ENCODE peak calls at places on chromosomes 12 and 14, in four cellular contexts. One of them, this sample, is unnamed.

GRCh38 chr14:77306406-77307098 is 14.1 kb downstream of the POMT2 start:
- DNase-seq in HCT116: no peak
- DNase-seq in HepG2: no peak
- DNase-seq in H1: no peak
- DNase-seq in this sample: no peak

GRCh38 chr14:93648440-93649168 is 139.7 kb downstream of the PRIMA1 start:
- DNase-seq in HCT116: peak; percentile 34
- DNase-seq in HepG2: peak; percentile 28
- DNase-seq in H1: no peak
- DNase-seq in this sample: no peak

GRCh38 chr14:72774141-72774540 is 119.8 kb downstream of the DPF3 start:
- DNase-seq in HCT116: no peak
- DNase-seq in HepG2: no peak
- DNase-seq in H1: no peak
- DNase-seq in this sample: no peak

GRCh38 chr12:55720071-55720564 is at the start of gene RDH5:
- DNase-seq in HCT116: no peak
- DNase-seq in HepG2: peak; percentile 83
- DNase-seq in H1: no peak
- DNase-seq in this sample: no peak

GRCh38 chr14:104512771-104513640 is 66.6 kb upstream of the C14orf180 start:
- DNase-seq in HCT116: no peak
- DNase-seq in HepG2: no peak
- DNase-seq in H1: peak; percentile 43
- DNase-seq in this sample: no peak

GRCh38 chr14:29810657-29811056 is 117.0 kb downstream of the PRKD1 start:
- DNase-seq in HCT116: no peak
- DNase-seq in HepG2: no peak
- DNase-seq in H1: no peak
- DNase-seq in this sample: no peak

GRCh38 chr12:89160716-89161123 is 191.6 kb downstream of the DUSP6 start:
- DNase-seq in HCT116: no peak
- DNase-seq in HepG2: no peak
- DNase-seq in H1: no peak
- DNase-seq in this sample: no peak

GRCh38 chr12:23099604-23100003 is 474.6 kb downstream of the ETNK1 start:
- DNase-seq in HCT116: no peak
- DNase-seq in HepG2: no peak
- DNase-seq in H1: no peak
- DNase-seq in this sample: no peak

GRCh38 chr14:65069874-65070709 is 32.2 kb downstream of the MAX start:
- DNase-seq in HCT116: no peak
- DNase-seq in HepG2: no peak
- DNase-seq in H1: no peak
- DNase-seq in this sample: no peak

GRCh38 chr12:122060069-122060468 is 18.5 kb upstream of the MLXIP start:
- DNase-seq in HCT116: no peak
- DNase-seq in HepG2: no peak
- DNase-seq in H1: no peak
- DNase-seq in this sample: no peak

GRCh38 chr12:125193376-125193775 is 128.1 kb downstream of the AACS start:
- DNase-seq in HCT116: no peak
- DNase-seq in HepG2: no peak
- DNase-seq in H1: no peak
- DNase-seq in this sample: no peak

GRCh38 chr14:44639986-44640385 is 132.9 kb upstream of the FSCB start:
- DNase-seq in HCT116: no peak
- DNase-seq in HepG2: no peak
- DNase-seq in H1: no peak
- DNase-seq in this sample: no peak

GRCh38 chr14:69571879-69572633 is 2.6 kb downstream of the CCDC177 start:
- DNase-seq in HCT116: no peak
- DNase-seq in HepG2: peak; percentile 17
- DNase-seq in H1: peak; percentile 69
- DNase-seq in this sample: no peak

GRCh38 chr14:66503532-66503931 is 4.4 kb upstream of the GPHN start:
- DNase-seq in HCT116: no peak
- DNase-seq in HepG2: no peak
- DNase-seq in H1: no peak
- DNase-seq in this sample: no peak

GRCh38 chr14:58947156-58947555 is 241.3 kb upstream of the DAAM1 start:
- DNase-seq in HCT116: no peak
- DNase-seq in HepG2: no peak
- DNase-seq in H1: no peak
- DNase-seq in this sample: no peak

DNA sequence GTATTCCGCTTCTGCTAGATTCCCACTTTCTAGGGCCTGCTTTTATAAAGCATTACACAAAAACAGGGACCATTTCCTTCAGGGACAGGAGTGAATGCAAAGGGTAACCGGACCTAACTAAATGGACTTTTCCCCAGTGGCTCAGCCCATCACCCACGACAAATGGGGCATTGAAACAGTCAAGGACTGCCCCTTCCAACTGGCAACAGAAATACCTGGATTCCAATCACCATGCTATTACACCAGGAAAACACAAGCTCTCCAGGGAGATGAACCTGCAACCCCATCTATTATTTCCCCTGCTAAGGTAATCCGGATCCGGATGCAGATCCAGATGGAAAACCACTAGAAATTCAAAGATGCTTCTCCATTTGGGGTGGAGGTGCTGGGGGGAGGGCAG is 1.0 kb downstream of the MPHOSPH9 start:
- DNase-seq in HCT116: no peak
- DNase-seq in HepG2: peak; percentile 30
- DNase-seq in H1: no peak
- DNase-seq in this sample: no peak
- H3K4me1 ChIP-seq in HCT116: peaks cover 21% of the 10 kb centered on the region
- H3K4me1 ChIP-seq in HepG2: peaks cover 48% of the 10 kb centered on the region
- H3K4me1 ChIP-seq in H1: peaks cover 2% of the 10 kb centered on the region
- H3K4me1 ChIP-seq in this sample: peaks cover 30% of the 10 kb centered on the region

GRCh38 chr12:15851919-15852318 is 30.3 kb upstream of the STRAP start:
- DNase-seq in HCT116: no peak
- DNase-seq in HepG2: no peak
- DNase-seq in H1: no peak
- DNase-seq in this sample: no peak

GRCh38 chr12:15854916-15855315 is 27.3 kb upstream of the STRAP start:
- DNase-seq in HCT116: no peak
- DNase-seq in HepG2: no peak
- DNase-seq in H1: no peak
- DNase-seq in this sample: no peak

GRCh38 chr12:15852383-15852782 is 29.8 kb upstream of the STRAP start:
- DNase-seq in HCT116: no peak
- DNase-seq in HepG2: no peak
- DNase-seq in H1: no peak
- DNase-seq in this sample: no peak

GRCh38 chr12:15855646-15856045 is 26.5 kb upstream of the STRAP start:
- DNase-seq in HCT116: no peak
- DNase-seq in HepG2: no peak
- DNase-seq in H1: no peak
- DNase-seq in this sample: no peak

GRCh38 chr12:15853877-15854276 is 28.3 kb upstream of the STRAP start:
- DNase-seq in HCT116: no peak
- DNase-seq in HepG2: no peak
- DNase-seq in H1: no peak
- DNase-seq in this sample: no peak
- TF ChIP-seq SIN3A in HCT116: no peak
- TF ChIP-seq SIN3A in HepG2: no peak
- TF ChIP-seq SIN3A in H1: no peak
- TF ChIP-seq SIN3A in this sample: no peak

DNA sequence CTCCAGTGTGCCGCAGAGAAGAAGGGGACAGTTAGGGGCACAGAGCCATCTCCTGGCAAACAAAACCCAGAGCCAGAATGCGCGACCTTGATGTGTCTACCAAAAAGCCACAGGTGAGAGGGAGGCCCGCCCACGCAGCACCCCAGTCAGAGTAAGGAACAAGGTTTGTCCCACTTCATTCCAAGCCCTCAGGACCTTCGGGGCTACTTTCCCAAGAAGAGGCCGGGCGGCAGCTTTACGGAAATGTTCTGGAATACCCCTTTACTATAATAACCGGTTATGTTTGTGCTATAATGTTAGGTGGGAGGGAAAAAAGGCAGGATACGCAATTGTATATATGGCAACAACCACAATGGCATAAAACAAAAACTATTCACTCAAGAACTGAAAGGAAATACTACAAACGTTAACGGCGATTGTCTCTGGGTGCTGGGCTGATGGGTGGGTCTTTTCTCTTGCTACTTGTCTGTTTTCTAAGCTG is 12.3 kb downstream of the CCDC88C start:
- DNase-seq in HCT116: no peak
- DNase-seq in HepG2: no peak
- DNase-seq in H1: no peak
- DNase-seq in this sample: no peak
- H3K4me1 ChIP-seq in HCT116: no peaks in the 10 kb centered on the region
- H3K4me1 ChIP-seq in HepG2: peaks cover 7% of the 10 kb centered on the region
- H3K4me1 ChIP-seq in H1: peaks cover 5% of the 10 kb centered on the region
- H3K4me1 ChIP-seq in this sample: peaks cover 12% of the 10 kb centered on the region

DNA sequence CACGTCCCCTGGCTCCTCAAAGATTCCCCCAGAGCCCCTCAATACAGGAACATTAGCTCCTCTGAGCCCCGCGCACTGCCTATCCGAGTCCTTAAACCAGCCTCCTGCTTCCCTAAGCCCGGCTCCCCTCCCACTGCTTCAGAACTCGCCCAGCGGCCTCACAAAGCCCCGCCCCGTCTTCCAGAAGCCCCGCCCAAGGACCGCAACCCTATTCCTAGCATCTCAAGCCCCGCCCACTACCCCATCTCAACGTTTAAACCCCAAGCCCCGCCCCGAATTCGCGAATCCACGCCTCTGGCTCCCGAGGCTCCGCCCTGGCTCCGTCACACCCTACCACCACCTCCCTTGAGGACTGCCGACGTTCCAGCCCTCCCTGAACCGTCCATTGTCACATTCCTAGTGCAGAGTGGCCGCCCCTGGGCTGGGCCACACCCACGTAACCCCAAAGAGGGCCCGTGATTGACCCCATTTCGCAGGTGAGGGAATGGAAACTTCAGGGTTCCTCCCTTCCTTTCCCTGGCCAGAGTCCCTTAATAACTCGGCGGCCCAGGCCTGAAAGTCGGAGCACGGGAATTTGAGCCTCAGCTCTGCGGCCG is 646 bp upstream of the CORO1C start:
- DNase-seq in HCT116: peak; percentile 97
- DNase-seq in HepG2: peak; percentile 95
- DNase-seq in H1: peak; percentile 100
- DNase-seq in this sample: peak; percentile 95
- TF ChIP-seq SIN3A in HCT116: no peak
- TF ChIP-seq SIN3A in HepG2: peak; percentile 47
- TF ChIP-seq SIN3A in H1: no peak
- TF ChIP-seq SIN3A in this sample: no peak

GRCh38 chr14:20988717-20989116 is 1.1 kb upstream of the METTL17 start:
- DNase-seq in HCT116: no peak
- DNase-seq in HepG2: no peak
- DNase-seq in H1: no peak
- DNase-seq in this sample: no peak

GRCh38 chr14:20989787-20990600 is at the start of gene METTL17:
- DNase-seq in HCT116: peak; percentile 93
- DNase-seq in HepG2: peak; percentile 98
- DNase-seq in H1: peak; percentile 89
- DNase-seq in this sample: peak; percentile 88

GRCh38 chr14:20989464-20989786 is 355 bp upstream of the METTL17 start:
- DNase-seq in HCT116: no peak
- DNase-seq in HepG2: no peak
- DNase-seq in H1: no peak
- DNase-seq in this sample: no peak

GRCh38 chr14:20986811-20987210 is 3.0 kb upstream of the METTL17 start:
- DNase-seq in HCT116: peak; percentile 48
- DNase-seq in HepG2: peak; percentile 30
- DNase-seq in H1: no peak
- DNase-seq in this sample: peak; percentile 33
- H3K4me1 ChIP-seq in HCT116: peaks cover 32% of the 10 kb centered on the region
- H3K4me1 ChIP-seq in HepG2: peaks cover 22% of the 10 kb centered on the region
- H3K4me1 ChIP-seq in H1: peaks cover 2% of the 10 kb centered on the region
- H3K4me1 ChIP-seq in this sample: peaks cover 10% of the 10 kb centered on the region

GRCh38 chr12:132554857-132555630 is 55.3 kb downstream of the LRCOL1 start:
- DNase-seq in HCT116: no peak
- DNase-seq in HepG2: peak; percentile 16
- DNase-seq in H1: peak; percentile 70
- DNase-seq in this sample: no peak
- TF ChIP-seq SIN3A in HCT116: no peak
- TF ChIP-seq SIN3A in HepG2: no peak
- TF ChIP-seq SIN3A in H1: no peak
- TF ChIP-seq SIN3A in this sample: no peak

GRCh38 chr12:47772094-47772660 is 861 bp upstream of the SLC48A1 start:
- DNase-seq in HCT116: no peak
- DNase-seq in HepG2: no peak
- DNase-seq in H1: no peak
- DNase-seq in this sample: no peak
- H3K4me1 ChIP-seq in HCT116: peaks cover 61% of the 10 kb centered on the region
- H3K4me1 ChIP-seq in HepG2: peaks cover 73% of the 10 kb centered on the region
- H3K4me1 ChIP-seq in H1: peaks cover 12% of the 10 kb centered on the region
- H3K4me1 ChIP-seq in this sample: peaks cover 52% of the 10 kb centered on the region

GRCh38 chr14:90490727-90491050 is 93.9 kb downstream of the CALM1 start:
- DNase-seq in HCT116: no peak
- DNase-seq in HepG2: no peak
- DNase-seq in H1: no peak
- DNase-seq in this sample: no peak
- TF ChIP-seq SIN3A in HCT116: no peak
- TF ChIP-seq SIN3A in HepG2: no peak
- TF ChIP-seq SIN3A in H1: no peak
- TF ChIP-seq SIN3A in this sample: no peak

This sample was measured in Panc1.